ENCODE peak calls at places on chromosome 21, in six cellular contexts. R is mucosa of gallbladder, Y is IMR-90, T is NCI-H1105, F is left cardiac atrium, O is left ventricle myocardium superior. M is an unnamed sample.

GRCh38 chr21:38766987-38767722 is 38.6 kb upstream of the ETS2 start:
- DNase-seq in Y (no peak), F (no peak), R (no peak), T (no peak), O (no peak), M (peak; percentile 69)

GRCh38 chr21:32403201-32403701 is 9.3 kb upstream of the EVA1C start:
- DNase-seq in O (peak; percentile 57), T (peak; percentile 56), Y (peak; percentile 73), R (peak; percentile 62), F (peak; percentile 72), M (peak; percentile 44)

GRCh38 chr21:42478504-42478903 is 17.5 kb downstream of the RSPH1 start:
- DNase-seq in Y (no peak), T (no peak), R (no peak), O (no peak), F (no peak), M (no peak)

GRCh38 chr21:36135391-36136094 is 664 bp downstream of the CBR3 start:
- DNase-seq in R (peak; percentile 47), T (peak; percentile 54), Y (peak; percentile 83), F (peak; percentile 83), O (peak; percentile 89), M (no peak)

GRCh38 chr21:38139380-38140168 is 117.2 kb upstream of the KCNJ15 start:
- DNase-seq in O (no peak), T (peak; percentile 40), Y (peak; percentile 62), F (no peak), R (no peak), M (no peak)

GRCh38 chr21:29265690-29266479 is 32.8 kb upstream of the BACH1 start:
- DNase-seq in Y (no peak), R (no peak), T (no peak), O (no peak), F (no peak), M (no peak)

GRCh38 chr21:25297117-25297516 is 310.2 kb downstream of the MRPL39 start:
- DNase-seq in T (peak; percentile 6), Y (no peak), O (no peak), F (no peak), R (no peak), M (no peak)

GRCh38 chr21:46056450-46056903 is 41.4 kb upstream of the COL6A2 start:
- DNase-seq in F (peak; percentile 88), T (no peak), O (peak; percentile 93), Y (peak; percentile 94), R (peak; percentile 67), M (no peak)

GRCh38 chr21:15872236-15872635 is 142.5 kb downstream of the USP25 start:
- DNase-seq in Y (no peak), R (no peak), O (no peak), F (no peak), T (no peak), M (no peak)

GRCh38 chr21:35648512-35648911 is 411.8 kb downstream of the SETD4 start:
- DNase-seq in T (peak; percentile 30), Y (no peak), R (no peak), O (no peak), F (no peak), M (peak; percentile 26)

GRCh38 chr21:35614412-35614901 is 445.9 kb downstream of the SETD4 start:
- DNase-seq in R (no peak), Y (peak; percentile 39), T (no peak), O (no peak), F (no peak), M (no peak)

GRCh38 chr21:42440187-42440792 is 36.6 kb downstream of the UBASH3A start:
- DNase-seq in Y (no peak), R (no peak), T (no peak), F (no peak), O (no peak), M (no peak)

GRCh38 chr21:38470762-38471161 is 27.5 kb downstream of the ERG start:
- DNase-seq in F (no peak), R (no peak), O (no peak), T (no peak), Y (no peak), M (no peak)

GRCh38 chr21:46500224-46500861 is 41.7 kb downstream of the DIP2A start:
- DNase-seq in F (no peak), Y (peak; percentile 40), R (no peak), O (no peak), T (no peak), M (no peak)

GRCh38 chr21:16116798-16117197 is 387.0 kb downstream of the USP25 start:
- DNase-seq in F (no peak), Y (peak; percentile 77), T (no peak), O (no peak), R (no peak), M (no peak)

GRCh38 chr21:45270306-45270821 is 17.3 kb downstream of the POFUT2 start:
- DNase-seq in Y (no peak), O (no peak), T (no peak), F (no peak), R (no peak), M (no peak)

GRCh38 chr21:33384851-33385331 is 18.3 kb upstream of the IFNGR2 start:
- DNase-seq in T (no peak), F (no peak), O (no peak), Y (peak; percentile 43), R (no peak), M (no peak)

GRCh38 chr21:31967334-31967733 is 94.5 kb downstream of the HUNK start:
- DNase-seq in R (no peak), O (no peak), F (no peak), T (no peak), Y (no peak), M (no peak)

GRCh38 chr21:36203603-36203889 is 46.9 kb downstream of the DOP1B start:
- DNase-seq in F (no peak), T (no peak), O (no peak), Y (peak; percentile 92), R (peak; percentile 37), M (no peak)

GRCh38 chr21:42300956-42301355 is 14.3 kb downstream of the TFF3 start:
- DNase-seq in F (no peak), T (no peak), R (no peak), O (no peak), Y (no peak), M (no peak)

GRCh38 chr21:37546949-37547614 is 180.5 kb downstream of the DYRK1A start:
- DNase-seq in F (no peak), Y (no peak), O (no peak), R (no peak), T (no peak), M (no peak)

GRCh38 chr21:32306021-32306780 is 7.5 kb downstream of the MRAP start:
- DNase-seq in F (no peak), T (no peak), Y (no peak), R (no peak), O (no peak), M (no peak)

M was measured in NCI-H2107.